ENCODE peak calls at places on chromosomes 13 and 19, in four cellular contexts. E is NCI-H1092 treated with DMSO at 0.1 percent for 48 hours, Y is EL, J is psoas muscle. W is an unnamed sample.

GRCh38 chr13:24215732-24216131 is 55.2 kb downstream of the SPATA13 start:
- DNase-seq in E (no peak), Y (peak), J (no peak), W (peak)

GRCh38 chr19:12872941-12873890 is 8.0 kb downstream of the DNASE2 start:
- DNase-seq in E (no peak), Y (peak), J (peak), W (peak)

GRCh38 chr19:43725468-43725867 is 9.6 kb downstream of the IRGC start:
- DNase-seq in E (no peak), Y (no peak), J (no peak), W (no peak)

GRCh38 chr19:11814707-11815050 is 606 bp downstream of the ZNF440 start:
- DNase-seq in E (peak), Y (peak), J (no peak), W (no peak)

GRCh38 chr13:113546571-113547247 is 37.8 kb upstream of the TFDP1 start:
- DNase-seq in E (no peak), Y (no peak), J (peak), W (no peak)

GRCh38 chr19:12668937-12669271 is 2.3 kb downstream of the WDR83 start:
- DNase-seq in E (no peak), Y (peak), J (peak), W (peak)

GRCh38 chr19:8355631-8356402 is 8.1 kb upstream of the ANGPTL4 start:
- DNase-seq in E (no peak), Y (peak), J (peak), W (no peak)

GRCh38 chr19:17424743-17425365 is 5.0 kb downstream of the MVB12A start:
- DNase-seq in E (peak), Y (peak), J (peak), W (no peak)

GRCh38 chr13:75934889-75935288 is 298.8 kb downstream of the LMO7 start:
- DNase-seq in E (no peak), Y (peak), J (no peak), W (no peak)

GRCh38 chr13:28429685-28430290 is 65.1 kb downstream of the FLT1 start:
- DNase-seq in E (no peak), Y (no peak), J (no peak), W (no peak)

GRCh38 chr13:28273919-28274318 is 135.6 kb downstream of the PAN3 start:
- DNase-seq in E (peak), Y (no peak), J (no peak), W (no peak)

GRCh38 chr13:25046985-25047660 is 48.8 kb upstream of the PABPC3 start:
- DNase-seq in E (no peak), Y (peak), J (no peak), W (no peak)

GRCh38 chr19:45103200-45103624 is 10.2 kb downstream of the PPP1R37 start:
- DNase-seq in E (no peak), Y (peak), J (no peak), W (no peak)

GRCh38 chr13:113022391-113023216 is 53.6 kb downstream of the MCF2L start:
- DNase-seq in E (no peak), Y (no peak), J (no peak), W (peak)

GRCh38 chr13:53201454-53202225 is 173.0 kb downstream of the OLFM4 start:
- DNase-seq in E (peak), Y (peak), J (peak), W (peak)

GRCh38 chr13:32859893-32860292 is 156.3 kb upstream of the KL start:
- DNase-seq in E (no peak), Y (no peak), J (no peak), W (no peak)

GRCh38 chr19:11699931-11700794 is 38.6 kb downstream of the ZNF823 start:
- DNase-seq in E (peak), Y (peak), J (no peak), W (no peak)

GRCh38 chr13:99275093-99275469 is 16.9 kb upstream of the GPR18 start:
- DNase-seq in E (no peak), Y (peak), J (no peak), W (no peak)